ENCODE peak calls at places on chromosomes 11 and 22, in five cellular contexts. G, Q, S, Y and V are unnamed samples.

GRCh38 chr11:113481672-113482071 is 6.5 kb upstream of the DRD2 start:
- DNase-seq in G (no peak), Q (no peak), S (no peak), Y (no peak), V (no peak)

GRCh38 chr22:28980326-28980725 is 81.3 kb downstream of the C22orf31 start:
- DNase-seq in G (no peak), Q (no peak), S (no peak), Y (no peak), V (no peak)

GRCh38 chr22:19631899-19632670 is 82.2 kb upstream of the SEPTIN5 start:
- DNase-seq in G (peak; percentile 67), Q (no peak), S (peak; percentile 41), Y (no peak), V (no peak)

GRCh38 chr11:5891216-5891800 is 1.7 kb upstream of the OR52E5 start:
- DNase-seq in G (peak; percentile 45), Q (no peak), S (peak; percentile 3), Y (no peak), V (peak; percentile 34)

GRCh38 chr11:102456381-102456780 is 3.8 kb upstream of the TMEM123 start:
- DNase-seq in G (no peak), Q (no peak), S (no peak), Y (no peak), V (peak; percentile 67)

GRCh38 chr11:71451596-71452353 is 1.2 kb upstream of the NADSYN1 start:
- DNase-seq in G (no peak), Q (no peak), S (no peak), Y (no peak), V (peak; percentile 31)

GRCh38 chr22:10781571-10782403 is 4746.2 kb upstream of the OR11H1 start:
- DNase-seq in G (no peak), Q (no peak), S (no peak), Y (no peak), V (no peak)

GRCh38 chr11:133946018-133946417 is 10.8 kb downstream of the IGSF9B start:
- DNase-seq in G (no peak), Q (no peak), S (no peak), Y (no peak), V (no peak)

GRCh38 chr11:72773291-72773690 is 20.6 kb downstream of the STARD10 start:
- DNase-seq in G (no peak), Q (no peak), S (no peak), Y (peak; percentile 78), V (no peak)

GRCh38 chr11:33055361-33055760 is 16.0 kb downstream of the TCP11L1 start:
- DNase-seq in G (no peak), Q (no peak), S (no peak), Y (no peak), V (no peak)

GRCh38 chr11:131637469-131638175 is 267.2 kb downstream of the NTM start:
- DNase-seq in G (no peak), Q (no peak), S (no peak), Y (no peak), V (no peak)

GRCh38 chr22:30078320-30079311 is 1.6 kb upstream of the HORMAD2 start:
- DNase-seq in G (no peak), Q (peak; percentile 19), S (no peak), Y (no peak), V (no peak)

GRCh38 chr11:119352857-119353260 is 6.4 kb upstream of the MFRP start:
- DNase-seq in G (no peak), Q (no peak), S (peak; percentile 96), Y (peak; percentile 71), V (no peak)

GRCh38 chr22:44249376-44250147 is 63.2 kb downstream of the SHISAL1 start:
- DNase-seq in G (no peak), Q (no peak), S (no peak), Y (no peak), V (no peak)

GRCh38 chr11:107695446-107695845 is 16.4 kb downstream of the SLN start:
- DNase-seq in G (no peak), Q (no peak), S (no peak), Y (no peak), V (no peak)

GRCh38 chr11:126683766-126684728 is 316.5 kb downstream of the KIRREL3 start:
- DNase-seq in G (no peak), Q (no peak), S (no peak), Y (no peak), V (no peak)

GRCh38 chr22:20494978-20495860 is at the start of gene KLHL22:
- DNase-seq in G (peak; percentile 41), Q (peak; percentile 18), S (peak; percentile 67), Y (peak; percentile 75), V (no peak)

GRCh38 chr22:32996702-32997101 is 61.5 kb downstream of the SYN3 start:
- DNase-seq in G (no peak), Q (no peak), S (no peak), Y (peak; percentile 85), V (no peak)

GRCh38 chr11:64729851-64730382 is 6.9 kb upstream of the NRXN2 start:
- DNase-seq in G (no peak), Q (no peak), S (no peak), Y (peak; percentile 76), V (no peak)

GRCh38 chr11:94708176-94708575 is 60.0 kb upstream of the AMOTL1 start:
- DNase-seq in G (no peak), Q (no peak), S (no peak), Y (no peak), V (no peak)

GRCh38 chr22:37465721-37466120 is 20.5 kb downstream of the MFNG start:
- DNase-seq in G (no peak), Q (no peak), S (peak; percentile 21), Y (no peak), V (no peak)